ENCODE peak calls at places on chromosome 1, in nine cellular contexts. H is fibroblast of mammary gland; I is neural progenitor cell; S is bronchial epithelial cell; P is CD8-positive, alpha-beta T cell; V is WTC11; Q is HCT116; E is cardiac fibroblast; U is coronary artery. F is an unnamed sample.

GRCh38 chr1:39391741-39392679 is 99.4 kb upstream of the BMP8A start:
- DNase-seq in S (peak; percentile 81), I (no peak), H (peak; percentile 91), U (no peak), P (no peak), Q (no peak), E (peak; percentile 89), V (no peak), F (no peak)

GRCh38 chr1:98145655-98146054 is 224.8 kb upstream of the DPYD start:
- DNase-seq in V (no peak), U (no peak), H (no peak), P (no peak), E (no peak), Q (no peak), I (no peak), S (no peak), F (no peak)

GRCh38 chr1:225934711-225935110 is 6.3 kb downstream of the LEFTY2 start:
- DNase-seq in V (no peak), P (no peak), U (no peak), Q (no peak), H (no peak), S (no peak), E (no peak), I (no peak), F (no peak)

GRCh38 chr1:109181085-109181806 is 32.5 kb upstream of the SARS1 start:
- DNase-seq in E (peak; percentile 39), P (no peak), Q (no peak), V (no peak), I (no peak), U (no peak), H (peak; percentile 24), S (no peak), F (no peak)

GRCh38 chr1:53448241-53448841 is 10.9 kb upstream of the DMRTB1 start:
- DNase-seq in V (no peak), I (peak; percentile 26), P (no peak), Q (no peak), S (no peak), H (no peak), E (no peak), U (no peak), F (no peak)

GRCh38 chr1:2985121-2985561 is 36.1 kb upstream of the ACTRT2 start:
- DNase-seq in I (no peak), S (no peak), H (no peak), V (no peak), P (no peak), E (no peak), U (no peak), Q (no peak), F (peak; percentile 52)

GRCh38 chr1:50237081-50237480 is 128.4 kb downstream of the ELAVL4 start:
- DNase-seq in P (no peak), V (no peak), E (no peak), S (no peak), Q (no peak), I (no peak), H (no peak), U (no peak), F (no peak)

GRCh38 chr1:21289127-21289526 is 1.1 kb downstream of the ECE1 start:
- DNase-seq in P (no peak), U (peak; percentile 78), V (no peak), H (no peak), I (no peak), Q (no peak), E (no peak), S (no peak), F (no peak)

GRCh38 chr1:60672435-60672834 is 409.9 kb upstream of the NFIA start:
- DNase-seq in H (peak; percentile 1), V (no peak), P (no peak), Q (no peak), S (no peak), U (no peak), E (no peak), I (no peak), F (no peak)

GRCh38 chr1:203627819-203628184 is 1.2 kb downstream of the ATP2B4 start:
- DNase-seq in U (peak; percentile 80), S (peak; percentile 51), I (peak; percentile 34), H (peak; percentile 56), Q (no peak), V (peak; percentile 16), P (no peak), E (peak; percentile 47), F (peak; percentile 19)

GRCh38 chr1:19377812-19378718 is 65.9 kb downstream of the SLC66A1 start:
- DNase-seq in E (no peak), S (no peak), U (no peak), I (no peak), Q (no peak), H (peak; percentile 67), P (no peak), V (no peak), F (no peak)

GRCh38 chr1:161285113-161285512 is 24.7 kb downstream of the MPZ start:
- DNase-seq in P (no peak), H (no peak), S (no peak), E (no peak), V (no peak), Q (no peak), I (no peak), U (no peak), F (no peak)
- TF ChIP-seq CTCF in P (no peak), H (no peak), S (no peak), E (no peak), V (no peak), Q (no peak), I (no peak), U (no peak), F (no peak)

DNA sequence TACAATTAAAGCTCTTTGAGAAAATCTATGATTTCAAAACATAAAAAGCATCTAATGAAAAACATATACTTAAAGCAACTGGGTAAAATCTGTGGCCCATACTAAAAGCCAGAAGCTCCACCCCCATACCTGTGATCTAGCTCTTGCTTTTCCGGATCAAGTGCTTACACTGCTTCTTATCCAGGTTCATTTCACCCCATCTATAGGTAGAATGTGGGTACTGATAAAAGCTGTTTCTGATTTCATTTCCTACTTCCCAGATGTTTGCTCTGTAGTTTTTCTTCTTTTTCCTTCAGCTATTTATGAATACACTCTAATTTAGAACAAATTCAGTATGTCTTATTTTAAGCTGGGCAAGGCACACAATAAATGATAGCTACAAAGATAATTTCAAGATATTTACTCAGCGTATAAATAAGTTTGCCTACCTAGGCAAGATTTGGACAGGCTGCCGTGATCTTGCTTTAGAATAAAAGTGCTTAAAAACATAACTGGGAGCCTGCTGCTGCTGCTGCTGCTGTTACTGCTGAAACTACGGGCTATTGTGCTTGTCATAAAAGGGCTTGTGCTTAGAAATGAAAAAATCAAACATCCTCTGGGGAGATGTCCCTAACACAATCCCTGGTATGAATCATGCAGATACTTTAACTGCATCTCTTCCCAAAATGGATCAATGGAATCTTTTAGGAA is 2.1 kb downstream of the SIPA1L2 start:
- DNase-seq in E (peak; percentile 30), I (peak; percentile 60), V (no peak), Q (no peak), S (peak; percentile 84), P (no peak), U (no peak), H (peak; percentile 39), F (no peak)
- TF ChIP-seq CTCF in E (peak; percentile 31), I (peak; percentile 63), V (no peak), Q (peak; percentile 45), S (peak; percentile 60), P (no peak), U (no peak), H (peak; percentile 36), F (peak; percentile 51)

GRCh38 chr1:151888972-151889570 is 20.2 kb downstream of the THEM4 start:
- DNase-seq in Q (no peak), U (no peak), E (peak; percentile 11), I (peak; percentile 7), S (peak; percentile 42), P (no peak), V (no peak), H (peak; percentile 21), F (no peak)
- TF ChIP-seq CTCF in Q (peak; percentile 22), U (no peak), E (peak; percentile 33), I (peak; percentile 57), S (peak; percentile 24), P (peak; percentile 53), V (peak; percentile 36), H (peak; percentile 37), F (peak; percentile 41)

GRCh38 chr1:234107416-234108021 is 203.0 kb downstream of the SLC35F3 start:
- DNase-seq in S (no peak), H (no peak), V (no peak), E (no peak), Q (no peak), U (no peak), P (no peak), I (no peak), F (no peak)

GRCh38 chr1:234108921-234109320 is 204.4 kb downstream of the SLC35F3 start:
- DNase-seq in I (no peak), P (no peak), Q (no peak), V (no peak), U (no peak), H (no peak), E (no peak), S (peak; percentile 75), F (no peak)

GRCh38 chr1:234109840-234110239 is 205.4 kb downstream of the SLC35F3 start:
- DNase-seq in Q (no peak), I (no peak), S (no peak), E (no peak), U (no peak), P (no peak), V (no peak), H (no peak), F (no peak)

GRCh38 chr1:234114648-234115307 is 210.3 kb downstream of the SLC35F3 start:
- DNase-seq in I (peak; percentile 75), V (peak; percentile 23), S (peak; percentile 69), U (no peak), E (peak; percentile 72), Q (peak; percentile 21), H (peak; percentile 64), P (no peak), F (peak; percentile 46)

DNA sequence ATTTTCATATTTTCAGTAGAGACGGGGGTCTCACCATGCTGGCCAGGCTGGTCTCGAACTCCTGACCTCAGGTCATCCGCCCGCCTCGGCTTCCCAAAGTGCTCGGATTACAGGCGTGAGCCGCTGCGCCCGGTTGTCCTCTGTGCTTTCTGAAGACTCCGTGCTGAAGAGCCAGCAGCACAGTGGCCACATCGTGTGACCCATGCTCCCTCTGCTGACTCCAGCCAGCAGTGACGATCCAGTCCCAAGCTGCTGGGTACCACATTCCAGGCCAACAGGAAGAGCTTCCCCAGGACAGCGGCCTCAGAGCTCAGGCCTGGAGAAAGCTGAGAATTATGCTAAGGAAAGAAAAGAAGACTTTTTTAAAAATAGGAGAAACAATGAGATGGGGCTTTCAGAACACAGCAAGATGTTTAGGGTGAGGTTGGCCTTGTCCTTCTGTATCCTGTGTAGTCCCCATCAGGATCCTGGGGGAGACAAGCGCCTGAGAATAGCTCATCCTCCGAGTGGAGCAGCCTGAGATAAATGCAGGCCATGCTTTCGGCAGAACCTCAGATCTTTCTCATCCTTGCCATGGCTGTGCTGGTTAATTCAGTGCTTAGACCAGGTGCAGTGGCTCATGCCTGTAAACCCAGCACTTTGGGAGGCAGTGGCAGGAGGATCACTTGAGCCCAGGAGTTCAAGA is 207.1 kb downstream of the SLC35F3 start:
- DNase-seq in H (no peak), I (peak; percentile 82), V (peak; percentile 76), Q (no peak), S (no peak), E (peak; percentile 14), P (no peak), U (no peak), F (peak; percentile 63)
- TF ChIP-seq CTCF in H (no peak), I (peak; percentile 66), V (no peak), Q (peak; percentile 46), S (peak; percentile 55), E (no peak), P (no peak), U (no peak), F (peak; percentile 36)

F was measured in nephron progenitor cell.